ENCODE peak calls at places on chromosomes 11 and 22, in five cellular contexts. I is NCI-H1930, B is hepatic stellate cell, R is HEK293T, Q is RKO. C is an unnamed sample.

GRCh38 chr22:43381693-43382092 is 30.1 kb upstream of the MPPED1 start:
- DNase-seq in I (no peak), Q (no peak), B (no peak), R (no peak), C (no peak)

GRCh38 chr22:49209452-49210195 is 618.0 kb downstream of the BRD1 start:
- DNase-seq in Q (no peak), I (peak; percentile 10), R (no peak), B (no peak), C (no peak)

GRCh38 chr11:68471360-68472340 is 11.1 kb downstream of the PPP6R3 start:
- DNase-seq in I (no peak), B (no peak), Q (no peak), R (no peak), C (no peak)

GRCh38 chr11:41872458-41872857 is 413.0 kb upstream of the LRRC4C start:
- DNase-seq in B (no peak), R (no peak), I (no peak), Q (no peak), C (no peak)

GRCh38 chr22:19806213-19807160 is 45.9 kb downstream of the TBX1 start:
- DNase-seq in I (no peak), Q (no peak), R (no peak), B (no peak), C (peak; percentile 2)

GRCh38 chr11:2662430-2663299 is 37.1 kb downstream of the KCNQ1OT1 start:
- DNase-seq in B (no peak), I (no peak), R (no peak), Q (no peak), C (no peak)

GRCh38 chr11:45098929-45099328 is 47.5 kb upstream of the PRDM11 start:
- DNase-seq in I (no peak), Q (no peak), R (no peak), B (no peak), C (no peak)

GRCh38 chr11:61254403-61255025 is 13.5 kb downstream of the PGA5 start:
- DNase-seq in R (peak; percentile 88), I (peak; percentile 18), B (peak; percentile 88), Q (peak; percentile 58), C (peak; percentile 56)